ENCODE peak calls at places on chromosome 14, in five cellular contexts. Q is omental fat pad; E is activated naive CD4-positive, alpha-beta T cell treated with anti-CD3 and anti-CD28 coated beads, Interleukin-2, amount 50 U/mL, for 72 hours; R is activated T-cell treated with anti-CD3 and anti-CD28 coated beads, Interleukin-2, amount 50 U/mL, for 72 hours; A is naive B cell. N is an unnamed sample.

GRCh38 chr14:76090611-76091010 is 61.1 kb upstream of the GPATCH2L start:
- ATAC-seq in E (no peak), R (no peak), A (no peak), Q (no peak), N (no peak)

GRCh38 chr14:53791116-53791515 is 165.5 kb downstream of the BMP4 start:
- ATAC-seq in R (no peak), Q (no peak), E (no peak), A (no peak), N (no peak)

GRCh38 chr14:81187832-81188522 is 32.8 kb downstream of the GTF2A1 start:
- ATAC-seq in A (no peak), R (no peak), E (peak), Q (no peak), N (no peak)

GRCh38 chr14:88868558-88869159 is 44.2 kb downstream of the TTC8 start:
- ATAC-seq in Q (no peak), E (peak), A (no peak), R (no peak), N (peak)

GRCh38 chr14:79911762-79912161 is 299.5 kb downstream of the DIO2 start:
- ATAC-seq in Q (no peak), R (no peak), E (no peak), A (no peak), N (no peak)

GRCh38 chr14:100261621-100262020 is 22.7 kb downstream of the YY1 start:
- ATAC-seq in E (peak), Q (no peak), R (peak), A (no peak), N (no peak)

GRCh38 chr14:94394594-94395305 is 6.3 kb upstream of the SERPINA1 start:
- ATAC-seq in A (no peak), R (peak), Q (peak), E (peak), N (no peak)

GRCh38 chr14:23359722-23360447 is 5.1 kb downstream of the EFS start:
- ATAC-seq in E (no peak), R (no peak), A (no peak), Q (no peak), N (no peak)

GRCh38 chr14:32128703-32129102 is 51.6 kb downstream of the ARHGAP5 start:
- ATAC-seq in Q (no peak), E (no peak), A (no peak), R (no peak), N (no peak)

GRCh38 chr14:55157080-55157479 is 28.0 kb downstream of the LGALS3 start:
- ATAC-seq in A (no peak), R (no peak), Q (no peak), E (peak), N (no peak)

GRCh38 chr14:50421499-50421898 is 24.8 kb upstream of the CDKL1 start:
- ATAC-seq in R (no peak), Q (no peak), E (no peak), A (no peak), N (no peak)

GRCh38 chr14:34060747-34061050 is 109.8 kb upstream of the EGLN3 start:
- ATAC-seq in Q (peak), R (no peak), E (no peak), A (peak), N (no peak)

GRCh38 chr14:103762547-103762946 is 46.9 kb downstream of the ZFYVE21 start:
- ATAC-seq in E (no peak), R (no peak), Q (no peak), A (no peak), N (peak)

GRCh38 chr14:86003998-86004397 is 474.1 kb downstream of the FLRT2 start:
- ATAC-seq in R (no peak), Q (no peak), A (no peak), E (no peak), N (no peak)

GRCh38 chr14:54350196-54350595 is 46.6 kb upstream of the CDKN3 start:
- ATAC-seq in A (no peak), R (no peak), E (no peak), Q (peak), N (no peak)

GRCh38 chr14:90697146-90697545 is 119.1 kb downstream of the TTC7B start:
- ATAC-seq in R (no peak), E (no peak), A (peak), Q (no peak), N (no peak)

GRCh38 chr14:60064491-60065072 is 27.1 kb upstream of the PCNX4 start:
- ATAC-seq in A (peak), R (no peak), E (no peak), Q (no peak), N (no peak)

GRCh38 chr14:92613008-92613658 is 99.6 kb downstream of the RIN3 start:
- ATAC-seq in Q (no peak), E (peak), R (peak), A (no peak), N (no peak)

GRCh38 chr14:32470161-32470705 is 141.1 kb downstream of the AKAP6 start:
- ATAC-seq in E (no peak), R (no peak), Q (no peak), A (no peak), N (no peak)

GRCh38 chr14:69694730-69695663 is 71.9 kb upstream of the SRSF5 start:
- ATAC-seq in A (no peak), R (no peak), E (no peak), Q (no peak), N (no peak)

GRCh38 chr14:75022655-75023054 is 19.9 kb downstream of the EIF2B2 start:
- ATAC-seq in A (no peak), E (no peak), Q (no peak), R (no peak), N (no peak)

GRCh38 chr14:43872222-43872621 is 634.9 kb downstream of the FSCB start:
- ATAC-seq in A (no peak), E (no peak), Q (no peak), R (no peak), N (no peak)

GRCh38 chr14:68082698-68083291 is 263.2 kb downstream of the RAD51B start:
- ATAC-seq in E (no peak), Q (no peak), R (no peak), A (no peak), N (no peak)

GRCh38 chr14:99817331-99817730 is 24.1 kb downstream of the EML1 start:
- ATAC-seq in R (no peak), A (no peak), Q (no peak), E (no peak), N (no peak)

GRCh38 chr14:66104486-66104885 is 381.7 kb upstream of the CCDC196 start:
- ATAC-seq in R (no peak), A (no peak), E (no peak), Q (no peak), N (no peak)

GRCh38 chr14:49861923-49862673 is 9.5 kb upstream of the NEMF start:
- ATAC-seq in R (peak), A (peak), E (peak), Q (peak), N (peak)

GRCh38 chr14:70188608-70189540 is at the start of gene SLC8A3:
- ATAC-seq in Q (peak), E (peak), A (no peak), R (peak), N (peak)

GRCh38 chr14:104360522-104360921 is 219.0 kb upstream of the C14orf180 start:
- ATAC-seq in Q (no peak), A (no peak), R (no peak), E (no peak), N (no peak)

GRCh38 chr14:70622111-70622712 is 19.5 kb upstream of the TTC9 start:
- ATAC-seq in Q (peak), A (peak), R (peak), E (peak), N (peak)

GRCh38 chr14:61510736-61511557 is 184.4 kb upstream of the HIF1A start:
- ATAC-seq in A (no peak), Q (no peak), E (peak), R (peak), N (no peak)

GRCh38 chr14:101027291-101027690 is 123.8 kb upstream of the RTL1 start:
- ATAC-seq in Q (no peak), R (no peak), E (no peak), A (no peak), N (no peak)

GRCh38 chr14:54577977-54578376 is 11.0 kb downstream of the SAMD4A start:
- ATAC-seq in A (no peak), E (no peak), R (no peak), Q (no peak), N (no peak)

GRCh38 chr14:99564256-99564902 is 39.6 kb downstream of the CCDC85C start:
- ATAC-seq in Q (no peak), E (no peak), R (no peak), A (no peak), N (no peak)

N was measured in stimulated activated memory B cell treated with anti-CD40 and anti-IgM and Interleukin-4, amounts not matched to agents 10 μg/mL and 1 μg/mL and 100 μg/mL, for 72 hours.